ENCODE peak calls at places on chromosomes 12 and 14, in four cellular contexts. One of them, this sample, is unnamed.
A peak's percentile ranks its signal among the peaks of the same experiment; 100 is the strongest.

GRCh38 chr12:32107376-32108267 is 975 bp downstream of the BICD1 start:
- DNase-seq in psoas muscle: no peak
- DNase-seq in cardiac muscle cell: peak; percentile 67
- DNase-seq in fibroblast of lung: peak; percentile 41
- DNase-seq in this sample: no peak

GRCh38 chr12:54374555-54375257 is 9.8 kb downstream of the ZNF385A start:
- DNase-seq in cardiac muscle cell: no peak
- DNase-seq in psoas muscle: peak; percentile 61
- DNase-seq in fibroblast of lung: no peak
- DNase-seq in this sample: no peak

GRCh38 chr12:17802657-17803641 is 287.0 kb downstream of the RERGL start:
- DNase-seq in cardiac muscle cell: no peak
- DNase-seq in fibroblast of lung: no peak
- DNase-seq in psoas muscle: no peak
- DNase-seq in this sample: no peak

GRCh38 chr12:92290016-92290685 is 144.5 kb upstream of the BTG1 start:
- DNase-seq in cardiac muscle cell: peak; percentile 24
- DNase-seq in fibroblast of lung: peak; percentile 5
- DNase-seq in psoas muscle: no peak
- DNase-seq in this sample: no peak

GRCh38 chr14:65866906-65867305 is 454.4 kb downstream of the FUT8 start:
- DNase-seq in fibroblast of lung: no peak
- DNase-seq in cardiac muscle cell: peak; percentile 16
- DNase-seq in psoas muscle: no peak
- DNase-seq in this sample: no peak

GRCh38 chr14:60651051-60651935 is 2.0 kb upstream of the SIX1 start:
- DNase-seq in cardiac muscle cell: no peak
- DNase-seq in fibroblast of lung: no peak
- DNase-seq in psoas muscle: no peak
- DNase-seq in this sample: no peak

GRCh38 chr14:68549057-68549421 is 243.8 kb downstream of the ZFP36L1 start:
- DNase-seq in cardiac muscle cell: peak; percentile 84
- DNase-seq in psoas muscle: no peak
- DNase-seq in fibroblast of lung: peak; percentile 83
- DNase-seq in this sample: no peak

GRCh38 chr14:100392266-100392850 is 69.2 kb downstream of the SLC25A47 start:
- DNase-seq in cardiac muscle cell: peak; percentile 32
- DNase-seq in fibroblast of lung: peak; percentile 66
- DNase-seq in psoas muscle: no peak
- DNase-seq in this sample: no peak

GRCh38 chr14:65173973-65174693 is 71.8 kb upstream of the MAX start:
- DNase-seq in psoas muscle: no peak
- DNase-seq in fibroblast of lung: no peak
- DNase-seq in cardiac muscle cell: peak; percentile 40
- DNase-seq in this sample: peak; percentile 4

GRCh38 chr12:82529096-82529495 is 157.6 kb upstream of the TMTC2 start:
- DNase-seq in cardiac muscle cell: no peak
- DNase-seq in psoas muscle: no peak
- DNase-seq in fibroblast of lung: peak; percentile 16
- DNase-seq in this sample: no peak

GRCh38 chr12:76688001-76688400 is 75.9 kb upstream of the ZDHHC17 start:
- DNase-seq in psoas muscle: no peak
- DNase-seq in fibroblast of lung: peak; percentile 56
- DNase-seq in cardiac muscle cell: peak; percentile 42
- DNase-seq in this sample: no peak

GRCh38 chr14:24238527-24239037 is 3.8 kb downstream of the TINF2 start:
- DNase-seq in cardiac muscle cell: no peak
- DNase-seq in psoas muscle: no peak
- DNase-seq in fibroblast of lung: no peak
- DNase-seq in this sample: no peak

GRCh38 chr12:6273931-6274687 is 36.4 kb upstream of the PLEKHG6 start:
- DNase-seq in fibroblast of lung: no peak
- DNase-seq in cardiac muscle cell: peak; percentile 54
- DNase-seq in psoas muscle: no peak
- DNase-seq in this sample: no peak
- H3K27ac ChIP-seq in fibroblast of lung: no peak overlapping the region
- H3K27ac ChIP-seq in cardiac muscle cell: no peak overlapping the region
- H3K27ac ChIP-seq in psoas muscle: peak overlapping the region; percentile 9
- H3K27ac ChIP-seq in this sample: no peak overlapping the region

GRCh38 chr12:110175201-110175600 is 51.0 kb downstream of the IFT81 start:
- DNase-seq in cardiac muscle cell: no peak
- DNase-seq in fibroblast of lung: no peak
- DNase-seq in psoas muscle: no peak
- DNase-seq in this sample: no peak
- H3K27ac ChIP-seq in cardiac muscle cell: peak overlapping the region; percentile 71
- H3K27ac ChIP-seq in fibroblast of lung: no peak overlapping the region
- H3K27ac ChIP-seq in psoas muscle: peak overlapping the region; percentile 43
- H3K27ac ChIP-seq in this sample: no peak overlapping the region

GRCh38 chr14:99055019-99055418 is 217.0 kb downstream of the BCL11B start:
- DNase-seq in fibroblast of lung: no peak
- DNase-seq in cardiac muscle cell: no peak
- DNase-seq in psoas muscle: no peak
- DNase-seq in this sample: no peak

GRCh38 chr14:99055816-99056215 is 216.2 kb downstream of the BCL11B start:
- DNase-seq in fibroblast of lung: no peak
- DNase-seq in cardiac muscle cell: no peak
- DNase-seq in psoas muscle: no peak
- DNase-seq in this sample: no peak

GRCh38 chr14:99062216-99062615 is 209.8 kb downstream of the BCL11B start:
- DNase-seq in fibroblast of lung: no peak
- DNase-seq in cardiac muscle cell: no peak
- DNase-seq in psoas muscle: no peak
- DNase-seq in this sample: no peak

GRCh38 chr14:99058542-99058941 is 213.5 kb downstream of the BCL11B start:
- DNase-seq in cardiac muscle cell: no peak
- DNase-seq in psoas muscle: no peak
- DNase-seq in fibroblast of lung: no peak
- DNase-seq in this sample: no peak

DNA sequence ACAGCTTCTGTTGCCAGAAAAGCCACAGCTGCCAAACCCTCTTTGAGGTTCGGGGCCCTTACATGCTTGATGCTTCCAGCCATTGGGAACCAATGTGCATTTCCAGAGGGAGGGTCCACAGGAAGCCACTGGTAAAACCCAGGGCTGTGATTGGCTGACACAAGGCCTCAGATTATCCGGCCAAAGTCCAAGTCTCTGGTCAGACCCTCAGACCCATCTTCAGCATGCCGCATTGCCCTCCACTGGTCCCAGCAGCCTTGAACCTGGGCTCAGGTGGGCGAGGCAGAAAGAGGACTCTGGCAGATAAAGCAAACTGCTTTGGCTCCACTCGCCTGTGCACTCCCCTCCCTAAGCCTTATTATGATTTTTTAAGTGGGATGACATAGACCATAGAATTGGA is 214.3 kb downstream of the BCL11B start:
- DNase-seq in fibroblast of lung: no peak
- DNase-seq in cardiac muscle cell: no peak
- DNase-seq in psoas muscle: no peak
- DNase-seq in this sample: no peak
- H3K27ac ChIP-seq in fibroblast of lung: no peak overlapping the region
- H3K27ac ChIP-seq in cardiac muscle cell: no peak overlapping the region
- H3K27ac ChIP-seq in psoas muscle: no peak overlapping the region
- H3K27ac ChIP-seq in this sample: no peak overlapping the region

GRCh38 chr12:115035536-115036107 is 351.6 kb upstream of the TBX3 start:
- DNase-seq in psoas muscle: no peak
- DNase-seq in cardiac muscle cell: no peak
- DNase-seq in fibroblast of lung: no peak
- DNase-seq in this sample: no peak
- H3K27ac ChIP-seq in psoas muscle: no peak overlapping the region
- H3K27ac ChIP-seq in cardiac muscle cell: no peak overlapping the region
- H3K27ac ChIP-seq in fibroblast of lung: no peak overlapping the region
- H3K27ac ChIP-seq in this sample: no peak overlapping the region